ENCODE peak calls at places on chromosome 21, in four cellular contexts. Z, T, Q and L are unnamed samples.
A peak's percentile ranks its signal among the peaks of the same experiment; 100 is the strongest.

GRCh38 chr21:28207776-28208175 is 784.9 kb downstream of the LTN1 start:
- DNase-seq in Z (peak; percentile 45), T (no peak), Q (no peak), L (no peak)

GRCh38 chr21:39109596-39110210 is 73.5 kb downstream of the PSMG1 start:
- DNase-seq in Z (no peak), T (no peak), Q (no peak), L (no peak)

GRCh38 chr21:32322676-32323075 is 24.0 kb downstream of the MRAP start:
- DNase-seq in Z (no peak), T (no peak), Q (no peak), L (no peak)

GRCh38 chr21:41878831-41879189 is 334 bp downstream of the PRDM15 start:
- DNase-seq in Z (peak; percentile 58), T (peak; percentile 93), Q (peak; percentile 72), L (peak; percentile 77)

GRCh38 chr21:25503981-25504380 is 103.3 kb downstream of the MRPL39 start:
- DNase-seq in Z (no peak), T (no peak), Q (no peak), L (no peak)

GRCh38 chr21:43187715-43188114 is 18.9 kb downstream of the CRYAA start:
- DNase-seq in Z (no peak), T (peak; percentile 7), Q (peak; percentile 3), L (peak; percentile 8)

GRCh38 chr21:30234643-30235042 is 18.7 kb upstream of the CLDN8 start:
- DNase-seq in Z (no peak), T (no peak), Q (no peak), L (no peak)

GRCh38 chr21:27423073-27423472 is 456.2 kb upstream of the ADAMTS5 start:
- DNase-seq in Z (peak; percentile 88), T (peak; percentile 88), Q (peak; percentile 68), L (peak; percentile 53)

GRCh38 chr21:26781331-26781730 is 63.9 kb downstream of the ADAMTS1 start:
- DNase-seq in Z (no peak), T (no peak), Q (no peak), L (no peak)

GRCh38 chr21:45016031-45016430 is 58.3 kb upstream of the ADARB1 start:
- DNase-seq in Z (no peak), T (no peak), Q (no peak), L (no peak)

GRCh38 chr21:45318146-45318555 is 30.5 kb upstream of the POFUT2 start:
- DNase-seq in Z (no peak), T (peak; percentile 39), Q (no peak), L (no peak)

GRCh38 chr21:27260728-27261127 is 293.8 kb upstream of the ADAMTS5 start:
- DNase-seq in Z (no peak), T (no peak), Q (no peak), L (no peak)

GRCh38 chr21:40043423-40043822 is 176.2 kb downstream of the PCP4 start:
- DNase-seq in Z (no peak), T (no peak), Q (no peak), L (no peak)

GRCh38 chr21:15066231-15066577 is 1.4 kb upstream of the NRIP1 start:
- DNase-seq in Z (no peak), T (no peak), Q (no peak), L (no peak)

GRCh38 chr21:46153259-46154154 is 1.9 kb downstream of the FTCD start:
- DNase-seq in Z (no peak), T (peak; percentile 84), Q (no peak), L (peak; percentile 73)

GRCh38 chr21:46112731-46113215 is 14.9 kb downstream of the COL6A2 start:
- DNase-seq in Z (no peak), T (peak; percentile 38), Q (no peak), L (peak; percentile 11)

GRCh38 chr21:32861871-32862270 is 90.3 kb upstream of the PAXBP1 start:
- DNase-seq in Z (peak; percentile 8), T (no peak), Q (no peak), L (no peak)

GRCh38 chr21:28833181-28833580 is 159.5 kb downstream of the LTN1 start:
- DNase-seq in Z (no peak), T (no peak), Q (no peak), L (no peak)

GRCh38 chr21:38266732-38267131 is 9.9 kb downstream of the KCNJ15 start:
- DNase-seq in Z (no peak), T (no peak), Q (no peak), L (no peak)

GRCh38 chr21:31901342-31901741 is 28.5 kb downstream of the HUNK start:
- DNase-seq in Z (no peak), T (no peak), Q (no peak), L (no peak)

GRCh38 chr21:26846036-26846931 is 1.1 kb upstream of the ADAMTS1 start:
- DNase-seq in Z (no peak), T (peak; percentile 96), Q (peak; percentile 71), L (peak; percentile 84)

GRCh38 chr21:45178971-45179370 is 104.6 kb downstream of the ADARB1 start:
- DNase-seq in Z (no peak), T (no peak), Q (no peak), L (no peak)

GRCh38 chr21:39663066-39663465 is 50.3 kb downstream of the B3GALT5 start:
- DNase-seq in Z (no peak), T (no peak), Q (no peak), L (no peak)